ENCODE peak calls at places on chromosomes 5 and 9, in five cellular contexts. H is GM12878, Y is K562, G is A549, T is HepG2. W is an unnamed sample.

GRCh38 chr9:92887880-92888338 is 10.1 kb upstream of the ZNF484 start:
- ATAC-seq in G (no peak), Y (no peak), H (no peak), T (no peak), W (no peak)

GRCh38 chr5:66306105-66306843 is 162.2 kb downstream of the SREK1 start:
- ATAC-seq in Y (peak), G (peak), T (peak), H (peak), W (peak)

GRCh38 chr5:88675159-88675757 is 207.7 kb downstream of the MEF2C start:
- ATAC-seq in G (peak), Y (peak), H (peak), T (peak), W (peak)

GRCh38 chr5:78286288-78286687 is 8.2 kb downstream of the AP3B1 start:
- ATAC-seq in Y (no peak), H (no peak), G (no peak), T (no peak), W (no peak)

GRCh38 chr5:123807177-123807900 is 295.4 kb downstream of the CSNK1G3 start:
- ATAC-seq in H (no peak), T (no peak), Y (no peak), G (no peak), W (no peak)

GRCh38 chr5:158511454-158511853 is 588.3 kb downstream of the EBF1 start:
- ATAC-seq in Y (no peak), T (no peak), H (no peak), G (no peak), W (no peak)

GRCh38 chr5:124199902-124200301 is 546.5 kb downstream of the ZNF608 start:
- ATAC-seq in Y (no peak), G (no peak), T (no peak), H (no peak), W (no peak)

GRCh38 chr5:146089287-146089686 is 16.1 kb downstream of the PLAC8L1 start:
- ATAC-seq in G (no peak), T (no peak), Y (no peak), H (no peak), W (no peak)

GRCh38 chr5:177176175-177176704 is 42.7 kb downstream of the NSD1 start:
- ATAC-seq in Y (no peak), H (peak), G (peak), T (no peak), W (no peak)

GRCh38 chr9:7570107-7570720 is 229.4 kb downstream of the DMAC1 start:
- ATAC-seq in G (peak), Y (peak), T (peak), H (peak), W (no peak)

GRCh38 chr5:180910182-180910581 is 11.2 kb downstream of the BTNL8 start:
- ATAC-seq in G (no peak), T (no peak), Y (peak), H (no peak), W (no peak)

GRCh38 chr9:99238331-99238730 is 16.2 kb downstream of the SEC61B start:
- ATAC-seq in H (no peak), G (no peak), T (no peak), Y (no peak), W (no peak)

GRCh38 chr5:164358531-164359259 is 853.3 kb downstream of the MAT2B start:
- ATAC-seq in Y (peak), T (no peak), H (peak), G (no peak), W (peak)

GRCh38 chr5:87589587-87589986 is 176.9 kb upstream of the CCNH start:
- ATAC-seq in T (no peak), Y (no peak), G (no peak), H (no peak), W (no peak)

GRCh38 chr5:87588316-87588715 is 175.6 kb upstream of the CCNH start:
- ATAC-seq in Y (no peak), H (no peak), G (no peak), T (no peak), W (no peak)
- H3K4me3 ChIP-seq in Y (no peak), H (no peak), G (no peak), T (no peak), W (no peak)

GRCh38 chr9:127345566-127345965 is 51.4 kb upstream of the SLC2A8 start:
- ATAC-seq in Y (no peak), H (no peak), T (no peak), G (no peak), W (no peak)

GRCh38 chr9:127336708-127337352 is 60.1 kb upstream of the SLC2A8 start:
- ATAC-seq in H (no peak), T (no peak), G (peak), Y (no peak), W (peak)

GRCh38 chr9:127340721-127341120 is 56.2 kb upstream of the SLC2A8 start:
- ATAC-seq in H (no peak), T (no peak), Y (no peak), G (no peak), W (peak)

GRCh38 chr9:127344373-127344995 is 52.5 kb upstream of the SLC2A8 start:
- ATAC-seq in Y (no peak), H (no peak), T (no peak), G (no peak), W (no peak)

GRCh38 chr9:127341152-127341551 is 55.8 kb upstream of the SLC2A8 start:
- ATAC-seq in H (no peak), G (no peak), Y (no peak), T (no peak), W (peak)
- TF ChIP-seq EP300 in H (no peak), G (no peak), Y (no peak), T (no peak), W (no peak)

GRCh38 chr9:126440042-126440441 is 113.4 kb downstream of the MVB12B start:
- ATAC-seq in T (no peak), Y (no peak), H (no peak), G (no peak), W (no peak)
- H3K27ac ChIP-seq in T (no peak), Y (no peak), H (no peak), G (no peak), W (no peak)

GRCh38 chr9:122158202-122158601 is 1.4 kb downstream of the NDUFA8 start:
- ATAC-seq in H (peak), T (peak), G (peak), Y (peak), W (no peak)
- H3K4me3 ChIP-seq in H (peak), T (no peak), G (peak), Y (no peak), W (peak)

DNA sequence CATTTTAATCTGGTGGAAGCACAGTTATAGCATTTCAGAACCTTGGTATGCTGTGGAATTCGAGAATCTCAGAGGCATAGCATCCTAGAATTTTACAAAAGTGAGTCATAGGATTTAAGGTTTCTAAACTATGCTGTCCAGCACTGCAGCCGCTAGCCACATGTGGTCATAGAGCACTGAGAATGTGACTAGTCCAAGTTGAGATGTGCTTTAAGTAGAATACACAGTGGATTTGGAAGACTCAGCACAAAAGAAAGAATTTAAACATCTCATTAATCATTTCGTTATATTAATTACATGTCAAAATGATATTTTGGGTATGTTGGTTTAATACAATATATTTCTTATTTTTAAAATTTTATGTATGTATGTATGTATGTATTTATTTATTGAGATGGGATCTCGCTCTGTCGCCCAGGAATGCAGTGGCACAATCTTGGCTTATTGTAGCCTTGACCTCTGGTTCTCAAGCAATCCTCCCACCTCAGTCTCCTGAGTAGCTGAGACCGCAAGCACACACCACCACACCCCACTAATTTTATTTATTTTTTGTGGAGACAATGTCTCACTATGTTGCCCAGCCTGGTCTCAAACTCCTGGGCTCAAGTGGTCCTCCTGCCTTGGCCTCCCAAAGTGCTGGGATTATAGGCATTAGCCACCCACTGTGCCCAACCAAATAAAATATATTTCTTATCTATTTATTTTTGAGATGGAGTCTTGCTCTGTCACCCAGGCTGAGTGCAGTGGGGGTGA is 20.4 kb upstream of the RPS14 start:
- ATAC-seq in H (no peak), T (no peak), G (peak), Y (no peak), W (peak)
- TF ChIP-seq EP300 in H (no peak), T (no peak), G (peak), Y (no peak), W (no peak)

DNA sequence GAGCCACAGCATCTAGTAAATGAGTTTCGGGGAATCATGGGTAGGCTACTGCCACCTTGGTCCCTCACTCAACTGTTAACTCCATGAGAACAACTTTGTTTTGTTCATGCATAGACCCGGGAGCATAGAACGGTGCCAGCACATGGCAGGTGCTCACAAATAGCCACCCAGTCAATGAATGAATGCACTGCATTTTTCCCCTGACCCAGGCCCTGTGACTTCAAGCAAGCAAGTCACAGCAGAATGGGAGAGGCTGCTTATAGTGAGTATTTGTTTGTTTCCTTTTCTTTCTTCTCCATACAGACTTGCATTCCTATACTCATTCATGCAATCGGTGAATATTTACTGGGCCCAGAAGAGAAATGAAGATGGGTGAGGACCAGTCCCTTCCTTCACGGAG is 62.0 kb downstream of the SHB start:
- ATAC-seq in G (no peak), Y (no peak), T (no peak), H (no peak), W (no peak)
- H3K27ac ChIP-seq in G (peak), Y (no peak), T (no peak), H (no peak), W (no peak)

GRCh38 chr9:4145482-4145881 is 154.4 kb downstream of the GLIS3 start:
- ATAC-seq in T (no peak), Y (no peak), G (peak), H (no peak), W (no peak)
- H3K4me3 ChIP-seq in T (no peak), Y (no peak), G (peak), H (no peak), W (no peak)